ENCODE peak calls at places on chromosomes 1 and 21, in five cellular contexts. One of them, this sample, is unnamed.

GRCh38 chr1:33612877-33613487 is 140.5 kb downstream of the ZSCAN20 start:
- DNase-seq in MCF 10A: peak
- DNase-seq in dorsolateral prefrontal cortex: peak
- DNase-seq in colonic mucosa: peak
- DNase-seq in AG04450: peak
- DNase-seq in this sample: peak

GRCh38 chr1:207049974-207050391 is 1.0 kb downstream of the YOD1 start:
- DNase-seq in MCF 10A: peak
- DNase-seq in dorsolateral prefrontal cortex: peak
- DNase-seq in colonic mucosa: peak
- DNase-seq in AG04450: no peak
- DNase-seq in this sample: peak

GRCh38 chr21:28607545-28607944 is 385.1 kb downstream of the LTN1 start:
- DNase-seq in MCF 10A: no peak
- DNase-seq in dorsolateral prefrontal cortex: no peak
- DNase-seq in colonic mucosa: no peak
- DNase-seq in AG04450: no peak
- DNase-seq in this sample: no peak

GRCh38 chr21:39630827-39631226 is 18.1 kb downstream of the B3GALT5 start:
- DNase-seq in MCF 10A: peak
- DNase-seq in dorsolateral prefrontal cortex: no peak
- DNase-seq in colonic mucosa: no peak
- DNase-seq in AG04450: no peak
- DNase-seq in this sample: no peak

GRCh38 chr1:72435025-72435424 is 152.7 kb upstream of the NEGR1 start:
- DNase-seq in MCF 10A: no peak
- DNase-seq in dorsolateral prefrontal cortex: no peak
- DNase-seq in colonic mucosa: no peak
- DNase-seq in AG04450: peak
- DNase-seq in this sample: peak

GRCh38 chr1:23434260-23434775 is 9.8 kb upstream of the TCEA3 start:
- DNase-seq in MCF 10A: no peak
- DNase-seq in dorsolateral prefrontal cortex: no peak
- DNase-seq in colonic mucosa: no peak
- DNase-seq in AG04450: no peak
- DNase-seq in this sample: no peak

GRCh38 chr1:214552174-214552608 is 789 bp upstream of the PTPN14 start:
- DNase-seq in MCF 10A: peak
- DNase-seq in dorsolateral prefrontal cortex: peak
- DNase-seq in colonic mucosa: peak
- DNase-seq in AG04450: no peak
- DNase-seq in this sample: peak

GRCh38 chr21:26449161-26449560 is 123.9 kb downstream of the CYYR1 start:
- DNase-seq in MCF 10A: no peak
- DNase-seq in dorsolateral prefrontal cortex: peak
- DNase-seq in colonic mucosa: no peak
- DNase-seq in AG04450: peak
- DNase-seq in this sample: peak

GRCh38 chr21:41837756-41838297 is 41.3 kb downstream of the PRDM15 start:
- DNase-seq in MCF 10A: no peak
- DNase-seq in dorsolateral prefrontal cortex: no peak
- DNase-seq in colonic mucosa: no peak
- DNase-seq in AG04450: no peak
- DNase-seq in this sample: no peak

GRCh38 chr21:17901458-17902092 is 82.4 kb upstream of the C21orf91 start:
- DNase-seq in MCF 10A: no peak
- DNase-seq in dorsolateral prefrontal cortex: no peak
- DNase-seq in colonic mucosa: no peak
- DNase-seq in AG04450: no peak
- DNase-seq in this sample: peak

GRCh38 chr1:79790950-79791349 is 784.4 kb upstream of the ADGRL4 start:
- DNase-seq in MCF 10A: no peak
- DNase-seq in dorsolateral prefrontal cortex: no peak
- DNase-seq in colonic mucosa: no peak
- DNase-seq in AG04450: no peak
- DNase-seq in this sample: no peak

DNA sequence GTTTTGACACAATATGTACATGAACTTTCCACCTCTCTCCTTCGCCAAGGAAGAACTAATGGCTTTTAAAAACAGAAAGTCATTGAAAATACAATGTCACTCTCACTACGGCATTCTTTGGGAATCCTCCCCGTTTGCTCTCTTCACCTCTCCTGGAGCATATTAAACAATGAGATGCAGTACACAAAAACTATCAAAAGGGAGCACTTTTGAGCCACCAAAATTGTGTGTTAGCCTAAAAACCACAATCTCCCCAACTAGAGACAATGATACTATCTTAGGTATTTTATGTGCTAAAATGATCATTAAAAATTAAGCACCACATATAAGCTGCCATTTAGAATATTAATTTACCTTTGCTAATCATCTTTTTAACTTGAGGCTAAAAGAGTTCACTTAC is 425.5 kb downstream of the KCTD3 start:
- DNase-seq in MCF 10A: peak
- DNase-seq in dorsolateral prefrontal cortex: no peak
- DNase-seq in colonic mucosa: no peak
- DNase-seq in AG04450: no peak
- DNase-seq in this sample: peak
- TF ChIP-seq CTCF in MCF 10A: peak
- TF ChIP-seq CTCF in dorsolateral prefrontal cortex: peak
- TF ChIP-seq CTCF in colonic mucosa: no peak
- TF ChIP-seq CTCF in AG04450: peak
- TF ChIP-seq CTCF in this sample: peak

DNA sequence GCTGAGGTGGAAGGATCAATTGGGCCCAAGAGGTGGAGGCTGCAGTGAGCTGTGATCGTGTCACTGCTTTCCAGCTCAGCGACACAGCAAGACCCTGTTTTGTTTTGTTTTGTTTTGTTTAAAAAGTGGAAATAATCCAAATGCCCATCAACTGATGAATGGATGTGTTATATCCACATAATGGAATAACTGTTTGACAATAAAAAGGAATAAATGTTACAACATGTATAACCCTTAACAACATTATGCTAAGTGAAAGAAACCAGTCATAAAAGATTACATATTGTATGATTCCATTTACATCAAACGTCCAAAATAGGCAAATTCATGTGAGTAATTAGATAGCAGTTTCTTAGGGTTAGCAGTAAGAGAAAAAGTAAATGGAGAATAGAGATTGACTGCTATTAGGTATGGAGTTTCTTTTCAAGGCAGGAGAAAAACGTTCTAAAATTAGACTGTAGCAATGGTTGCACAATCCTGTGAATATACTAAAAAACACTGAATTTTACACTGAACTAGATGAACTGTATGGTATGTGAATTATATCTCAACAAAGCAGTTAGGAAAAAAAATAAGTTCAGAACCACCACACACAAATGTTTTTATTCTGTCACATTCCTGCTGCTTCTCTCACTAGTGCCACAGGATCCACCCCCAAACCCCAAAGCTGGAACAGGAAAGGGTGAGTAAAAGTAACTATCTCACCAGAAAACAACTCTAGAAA is 15.7 kb downstream of the FOXJ3 start:
- DNase-seq in MCF 10A: peak
- DNase-seq in dorsolateral prefrontal cortex: no peak
- DNase-seq in colonic mucosa: no peak
- DNase-seq in AG04450: no peak
- DNase-seq in this sample: no peak
- TF ChIP-seq CTCF in MCF 10A: no peak
- TF ChIP-seq CTCF in dorsolateral prefrontal cortex: no peak
- TF ChIP-seq CTCF in colonic mucosa: no peak
- TF ChIP-seq CTCF in AG04450: no peak
- TF ChIP-seq CTCF in this sample: no peak

GRCh38 chr1:180502361-180503273 is at the start of gene ACBD6:
- DNase-seq in MCF 10A: peak
- DNase-seq in dorsolateral prefrontal cortex: peak
- DNase-seq in colonic mucosa: peak
- DNase-seq in AG04450: no peak
- DNase-seq in this sample: peak
- TF ChIP-seq CTCF in MCF 10A: no peak
- TF ChIP-seq CTCF in dorsolateral prefrontal cortex: peak
- TF ChIP-seq CTCF in colonic mucosa: no peak
- TF ChIP-seq CTCF in AG04450: peak
- TF ChIP-seq CTCF in this sample: no peak

DNA sequence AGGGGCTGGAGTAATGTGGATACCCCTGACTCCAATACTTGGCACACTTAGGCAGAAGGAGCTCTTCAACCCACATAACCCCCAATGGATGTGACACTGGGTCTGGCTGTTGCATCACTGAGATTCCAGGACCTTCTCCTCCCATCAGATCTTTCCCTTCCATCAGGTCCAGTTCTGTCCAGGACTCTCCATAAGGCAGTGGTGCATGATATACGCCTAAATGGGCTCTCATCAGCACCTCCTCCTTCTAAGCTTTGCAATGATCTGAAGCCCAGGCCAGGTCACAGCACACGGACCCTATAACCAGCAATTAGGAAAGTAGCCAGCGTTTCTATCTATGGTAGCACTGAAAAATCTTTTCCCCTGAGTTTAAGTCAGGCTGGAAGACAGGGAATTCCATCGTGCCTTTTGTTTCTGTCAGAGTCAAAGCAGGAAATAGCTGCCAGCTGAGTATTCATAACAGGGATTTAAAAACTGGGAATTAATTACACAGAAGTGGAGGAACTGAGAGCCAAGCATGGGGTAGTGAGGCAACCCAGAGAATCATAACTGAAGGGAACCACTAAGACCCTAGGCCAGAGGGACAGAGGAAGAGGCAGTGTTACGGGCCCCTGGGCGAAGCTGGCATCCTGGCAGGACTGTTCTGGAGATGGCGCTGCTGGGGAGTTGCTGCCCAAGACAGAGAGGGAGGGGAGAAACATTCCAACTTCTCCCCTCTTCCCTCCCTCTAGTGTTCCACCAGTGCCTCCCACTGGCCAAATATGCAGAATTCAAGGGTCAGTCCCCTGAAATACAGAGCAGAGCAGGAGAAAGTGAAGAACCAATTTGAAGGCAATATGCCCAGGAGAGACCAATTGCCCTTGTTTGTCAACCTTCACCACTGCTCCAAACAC is 37.5 kb upstream of the HOOK1 start:
- DNase-seq in MCF 10A: no peak
- DNase-seq in dorsolateral prefrontal cortex: no peak
- DNase-seq in colonic mucosa: no peak
- DNase-seq in AG04450: no peak
- DNase-seq in this sample: no peak
- TF ChIP-seq CTCF in MCF 10A: no peak
- TF ChIP-seq CTCF in dorsolateral prefrontal cortex: no peak
- TF ChIP-seq CTCF in colonic mucosa: no peak
- TF ChIP-seq CTCF in AG04450: peak
- TF ChIP-seq CTCF in this sample: no peak

DNA sequence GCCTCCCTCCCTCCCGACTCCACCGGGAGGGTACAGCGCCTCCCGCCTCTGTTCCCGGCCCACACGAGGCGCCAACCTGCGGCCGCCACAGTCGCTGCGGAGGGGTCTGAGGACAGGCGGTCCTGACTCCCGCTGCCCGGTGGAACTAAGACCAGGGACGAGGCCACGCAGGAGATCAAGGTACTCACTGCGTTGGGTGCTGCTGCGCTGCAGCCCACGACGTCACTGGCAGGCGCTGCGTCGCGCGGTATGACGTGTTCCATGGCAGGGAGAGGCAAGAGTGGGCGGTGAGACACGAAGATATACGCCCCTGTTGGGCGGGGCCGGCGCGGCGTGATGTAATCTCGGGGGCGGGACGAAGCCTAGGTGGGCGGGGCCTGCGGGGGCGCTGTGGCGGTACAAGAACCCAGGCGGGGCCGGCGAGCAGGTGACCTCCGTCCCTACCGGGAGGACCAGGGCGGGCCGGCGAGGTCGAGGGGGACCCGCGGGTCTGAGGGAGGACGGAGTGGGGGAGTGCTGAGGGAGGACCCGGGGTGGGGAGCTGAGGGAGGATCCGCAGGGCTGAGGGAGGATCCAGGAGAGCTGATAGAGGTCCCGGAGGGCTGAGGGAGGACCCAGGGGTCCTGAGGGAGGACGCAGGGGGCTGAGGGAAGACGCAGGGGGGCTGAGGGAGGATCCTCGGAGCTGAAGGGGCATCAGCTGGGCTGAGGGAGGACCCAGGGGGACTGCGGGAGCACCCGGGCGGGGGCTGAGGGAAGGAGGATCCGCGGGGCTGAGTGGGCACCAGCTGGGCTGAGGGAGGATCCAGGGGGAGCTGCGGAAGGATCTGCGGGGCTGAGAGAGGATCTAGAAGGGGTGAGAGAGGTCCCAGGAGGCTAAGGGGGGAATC is at the start of gene MRPL55:
- DNase-seq in MCF 10A: peak
- DNase-seq in dorsolateral prefrontal cortex: peak
- DNase-seq in colonic mucosa: peak
- DNase-seq in AG04450: peak
- DNase-seq in this sample: peak
- TF ChIP-seq CTCF in MCF 10A: no peak
- TF ChIP-seq CTCF in dorsolateral prefrontal cortex: peak
- TF ChIP-seq CTCF in colonic mucosa: no peak
- TF ChIP-seq CTCF in AG04450: peak
- TF ChIP-seq CTCF in this sample: peak

This sample was measured in bronchial epithelial cell.